ENCODE peak calls at places on chromosome 10, in four cellular contexts. L is WERI-Rb-1; X is A172; F is stimulated activated CD8-positive, alpha-beta memory T cell treated with anti-CD3 and anti-CD28 coated beads, Interleukin-2, amount 100 ng/mL, for 1 hour. K is an unnamed sample.

GRCh38 chr10:103818765-103819374 is 36.5 kb downstream of the SH3PXD2A start:
- DNase-seq in L (no peak), F (no peak), X (no peak), K (no peak)

GRCh38 chr10:34723746-34724145 is 91.3 kb downstream of the PARD3 start:
- DNase-seq in X (no peak), L (peak), F (no peak), K (peak)

GRCh38 chr10:48780341-48780740 is 95.7 kb downstream of the WDFY4 start:
- DNase-seq in L (no peak), X (no peak), F (no peak), K (no peak)

GRCh38 chr10:10699427-10699826 is 318.2 kb upstream of the CELF2 start:
- DNase-seq in X (no peak), F (no peak), L (no peak), K (no peak)

GRCh38 chr10:110358869-110359629 is 54.3 kb upstream of the SMNDC1 start:
- DNase-seq in L (no peak), X (peak), F (no peak), K (peak)

GRCh38 chr10:133377025-133377817 is 1.8 kb upstream of the PAOX start:
- DNase-seq in L (no peak), F (no peak), X (no peak), K (no peak)

GRCh38 chr10:50375051-50375452 is 123.7 kb upstream of the ASAH2 start:
- DNase-seq in X (no peak), L (no peak), F (no peak), K (no peak)

GRCh38 chr10:82319558-82319957 is 444.6 kb downstream of the NRG3 start:
- DNase-seq in L (peak), X (no peak), F (no peak), K (no peak)

GRCh38 chr10:113709221-113709838 is 29.6 kb downstream of the CASP7 start:
- DNase-seq in L (no peak), X (peak), F (no peak), K (peak)

GRCh38 chr10:21733710-21734109 is 199.7 kb downstream of the MLLT10 start:
- DNase-seq in F (no peak), L (no peak), X (no peak), K (no peak)

GRCh38 chr10:133379152-133379800 is at the start of gene PAOX:
- DNase-seq in L (peak), X (no peak), F (no peak), K (peak)

K was measured in Daoy.